ENCODE peak calls at places on chromosomes 3 and 15, in ten cellular contexts. One of them, this sample, is unnamed.
A peak's percentile ranks its signal among the peaks of the same experiment; 100 is the strongest.

GRCh38 chr15:48507416-48508065 is 138.0 kb downstream of the FBN1 start:
- DNase-seq in psoas muscle: no peak
- DNase-seq in osteocyte: no peak
- DNase-seq in KG1: peak; percentile 3
- DNase-seq in astrocyte of the spinal cord: peak; percentile 72
- DNase-seq in stimulated activated naive CD8-positive, alpha-beta T cell treated with anti-CD3 and anti-CD28 coated beads, Interleukin-15, Interleukin-2, amounts not matched to agents 100 U/mL and 50 U/mL, for 24 hours: peak; percentile 9
- DNase-seq in activated T-cell treated with anti-CD3 and anti-CD28 coated beads, Interleukin-2, amount 50 U/mL, for 24 hours: no peak
- DNase-seq in posterior vena cava: no peak
- DNase-seq in hypothalamus: no peak
- DNase-seq in RPMI7951: peak; percentile 72
- DNase-seq in this sample: no peak

GRCh38 chr3:55009372-55009771 is 81.5 kb upstream of the LRTM1 start:
- DNase-seq in hypothalamus: no peak
- DNase-seq in activated T-cell treated with anti-CD3 and anti-CD28 coated beads, Interleukin-2, amount 50 U/mL, for 24 hours: no peak
- DNase-seq in KG1: no peak
- DNase-seq in posterior vena cava: no peak
- DNase-seq in psoas muscle: no peak
- DNase-seq in osteocyte: no peak
- DNase-seq in stimulated activated naive CD8-positive, alpha-beta T cell treated with anti-CD3 and anti-CD28 coated beads, Interleukin-15, Interleukin-2, amounts not matched to agents 100 U/mL and 50 U/mL, for 24 hours: no peak
- DNase-seq in astrocyte of the spinal cord: no peak
- DNase-seq in RPMI7951: no peak
- DNase-seq in this sample: no peak

GRCh38 chr3:46695962-46696922 is 2.8 kb upstream of the ALS2CL start:
- DNase-seq in stimulated activated naive CD8-positive, alpha-beta T cell treated with anti-CD3 and anti-CD28 coated beads, Interleukin-15, Interleukin-2, amounts not matched to agents 100 U/mL and 50 U/mL, for 24 hours: no peak
- DNase-seq in hypothalamus: no peak
- DNase-seq in activated T-cell treated with anti-CD3 and anti-CD28 coated beads, Interleukin-2, amount 50 U/mL, for 24 hours: no peak
- DNase-seq in psoas muscle: peak; percentile 87
- DNase-seq in astrocyte of the spinal cord: no peak
- DNase-seq in posterior vena cava: peak; percentile 86
- DNase-seq in osteocyte: no peak
- DNase-seq in RPMI7951: peak; percentile 53
- DNase-seq in KG1: peak; percentile 47
- DNase-seq in this sample: peak; percentile 45

GRCh38 chr3:52216585-52217408 is 8.6 kb downstream of the TLR9 start:
- DNase-seq in RPMI7951: peak; percentile 97
- DNase-seq in activated T-cell treated with anti-CD3 and anti-CD28 coated beads, Interleukin-2, amount 50 U/mL, for 24 hours: peak; percentile 62
- DNase-seq in hypothalamus: no peak
- DNase-seq in osteocyte: no peak
- DNase-seq in KG1: no peak
- DNase-seq in stimulated activated naive CD8-positive, alpha-beta T cell treated with anti-CD3 and anti-CD28 coated beads, Interleukin-15, Interleukin-2, amounts not matched to agents 100 U/mL and 50 U/mL, for 24 hours: no peak
- DNase-seq in astrocyte of the spinal cord: peak; percentile 79
- DNase-seq in posterior vena cava: no peak
- DNase-seq in psoas muscle: peak; percentile 90
- DNase-seq in this sample: no peak

GRCh38 chr3:12965999-12966846 is 107.0 kb downstream of the IQSEC1 start:
- DNase-seq in KG1: no peak
- DNase-seq in posterior vena cava: no peak
- DNase-seq in RPMI7951: no peak
- DNase-seq in activated T-cell treated with anti-CD3 and anti-CD28 coated beads, Interleukin-2, amount 50 U/mL, for 24 hours: no peak
- DNase-seq in stimulated activated naive CD8-positive, alpha-beta T cell treated with anti-CD3 and anti-CD28 coated beads, Interleukin-15, Interleukin-2, amounts not matched to agents 100 U/mL and 50 U/mL, for 24 hours: peak; percentile 15
- DNase-seq in astrocyte of the spinal cord: no peak
- DNase-seq in osteocyte: no peak
- DNase-seq in hypothalamus: no peak
- DNase-seq in psoas muscle: peak; percentile 35
- DNase-seq in this sample: no peak

GRCh38 chr3:136350557-136350956 is 100.4 kb downstream of the PCCB start:
- DNase-seq in activated T-cell treated with anti-CD3 and anti-CD28 coated beads, Interleukin-2, amount 50 U/mL, for 24 hours: no peak
- DNase-seq in stimulated activated naive CD8-positive, alpha-beta T cell treated with anti-CD3 and anti-CD28 coated beads, Interleukin-15, Interleukin-2, amounts not matched to agents 100 U/mL and 50 U/mL, for 24 hours: no peak
- DNase-seq in RPMI7951: peak; percentile 31
- DNase-seq in KG1: no peak
- DNase-seq in hypothalamus: no peak
- DNase-seq in posterior vena cava: no peak
- DNase-seq in osteocyte: no peak
- DNase-seq in psoas muscle: no peak
- DNase-seq in astrocyte of the spinal cord: peak; percentile 30
- DNase-seq in this sample: no peak

GRCh38 chr3:136988651-136989050 is 30.9 kb downstream of the IL20RB start:
- DNase-seq in RPMI7951: no peak
- DNase-seq in activated T-cell treated with anti-CD3 and anti-CD28 coated beads, Interleukin-2, amount 50 U/mL, for 24 hours: no peak
- DNase-seq in hypothalamus: no peak
- DNase-seq in osteocyte: no peak
- DNase-seq in posterior vena cava: no peak
- DNase-seq in stimulated activated naive CD8-positive, alpha-beta T cell treated with anti-CD3 and anti-CD28 coated beads, Interleukin-15, Interleukin-2, amounts not matched to agents 100 U/mL and 50 U/mL, for 24 hours: no peak
- DNase-seq in psoas muscle: no peak
- DNase-seq in KG1: no peak
- DNase-seq in astrocyte of the spinal cord: no peak
- DNase-seq in this sample: peak; percentile 25

GRCh38 chr15:85064710-85065109 is 83.1 kb downstream of the PDE8A start:
- DNase-seq in activated T-cell treated with anti-CD3 and anti-CD28 coated beads, Interleukin-2, amount 50 U/mL, for 24 hours: no peak
- DNase-seq in osteocyte: no peak
- DNase-seq in astrocyte of the spinal cord: no peak
- DNase-seq in KG1: no peak
- DNase-seq in hypothalamus: no peak
- DNase-seq in stimulated activated naive CD8-positive, alpha-beta T cell treated with anti-CD3 and anti-CD28 coated beads, Interleukin-15, Interleukin-2, amounts not matched to agents 100 U/mL and 50 U/mL, for 24 hours: no peak
- DNase-seq in psoas muscle: no peak
- DNase-seq in posterior vena cava: no peak
- DNase-seq in RPMI7951: no peak
- DNase-seq in this sample: no peak

GRCh38 chr3:158091526-158091925 is 14.7 kb downstream of the SHOX2 start:
- DNase-seq in activated T-cell treated with anti-CD3 and anti-CD28 coated beads, Interleukin-2, amount 50 U/mL, for 24 hours: no peak
- DNase-seq in RPMI7951: peak; percentile 73
- DNase-seq in astrocyte of the spinal cord: peak; percentile 31
- DNase-seq in posterior vena cava: no peak
- DNase-seq in stimulated activated naive CD8-positive, alpha-beta T cell treated with anti-CD3 and anti-CD28 coated beads, Interleukin-15, Interleukin-2, amounts not matched to agents 100 U/mL and 50 U/mL, for 24 hours: no peak
- DNase-seq in psoas muscle: no peak
- DNase-seq in osteocyte: no peak
- DNase-seq in hypothalamus: no peak
- DNase-seq in KG1: no peak
- DNase-seq in this sample: no peak

GRCh38 chr15:70856177-70856883 is 2.4 kb upstream of the LARP6 start:
- DNase-seq in RPMI7951: peak; percentile 20
- DNase-seq in psoas muscle: no peak
- DNase-seq in KG1: no peak
- DNase-seq in stimulated activated naive CD8-positive, alpha-beta T cell treated with anti-CD3 and anti-CD28 coated beads, Interleukin-15, Interleukin-2, amounts not matched to agents 100 U/mL and 50 U/mL, for 24 hours: no peak
- DNase-seq in hypothalamus: no peak
- DNase-seq in posterior vena cava: no peak
- DNase-seq in osteocyte: no peak
- DNase-seq in astrocyte of the spinal cord: peak; percentile 35
- DNase-seq in activated T-cell treated with anti-CD3 and anti-CD28 coated beads, Interleukin-2, amount 50 U/mL, for 24 hours: no peak
- DNase-seq in this sample: no peak

GRCh38 chr15:41944313-41944940 is 27.9 kb downstream of the EHD4 start:
- DNase-seq in psoas muscle: peak; percentile 77
- DNase-seq in osteocyte: no peak
- DNase-seq in posterior vena cava: peak; percentile 87
- DNase-seq in astrocyte of the spinal cord: peak; percentile 94
- DNase-seq in activated T-cell treated with anti-CD3 and anti-CD28 coated beads, Interleukin-2, amount 50 U/mL, for 24 hours: no peak
- DNase-seq in KG1: no peak
- DNase-seq in RPMI7951: peak; percentile 98
- DNase-seq in hypothalamus: no peak
- DNase-seq in stimulated activated naive CD8-positive, alpha-beta T cell treated with anti-CD3 and anti-CD28 coated beads, Interleukin-15, Interleukin-2, amounts not matched to agents 100 U/mL and 50 U/mL, for 24 hours: no peak
- DNase-seq in this sample: no peak

GRCh38 chr3:117439812-117440211 is 730.2 kb downstream of the TUSC7 start:
- DNase-seq in osteocyte: no peak
- DNase-seq in astrocyte of the spinal cord: peak; percentile 9
- DNase-seq in hypothalamus: no peak
- DNase-seq in posterior vena cava: no peak
- DNase-seq in RPMI7951: no peak
- DNase-seq in activated T-cell treated with anti-CD3 and anti-CD28 coated beads, Interleukin-2, amount 50 U/mL, for 24 hours: no peak
- DNase-seq in KG1: no peak
- DNase-seq in psoas muscle: no peak
- DNase-seq in stimulated activated naive CD8-positive, alpha-beta T cell treated with anti-CD3 and anti-CD28 coated beads, Interleukin-15, Interleukin-2, amounts not matched to agents 100 U/mL and 50 U/mL, for 24 hours: no peak
- DNase-seq in this sample: no peak

GRCh38 chr15:80476036-80476435 is 71.9 kb downstream of the ARNT2 start:
- DNase-seq in hypothalamus: no peak
- DNase-seq in posterior vena cava: no peak
- DNase-seq in stimulated activated naive CD8-positive, alpha-beta T cell treated with anti-CD3 and anti-CD28 coated beads, Interleukin-15, Interleukin-2, amounts not matched to agents 100 U/mL and 50 U/mL, for 24 hours: no peak
- DNase-seq in activated T-cell treated with anti-CD3 and anti-CD28 coated beads, Interleukin-2, amount 50 U/mL, for 24 hours: no peak
- DNase-seq in astrocyte of the spinal cord: no peak
- DNase-seq in osteocyte: no peak
- DNase-seq in KG1: no peak
- DNase-seq in RPMI7951: peak; percentile 66
- DNase-seq in psoas muscle: no peak
- DNase-seq in this sample: no peak

GRCh38 chr3:197007296-197007940 is 22.2 kb downstream of the MELTF start:
- DNase-seq in stimulated activated naive CD8-positive, alpha-beta T cell treated with anti-CD3 and anti-CD28 coated beads, Interleukin-15, Interleukin-2, amounts not matched to agents 100 U/mL and 50 U/mL, for 24 hours: no peak
- DNase-seq in osteocyte: no peak
- DNase-seq in posterior vena cava: peak; percentile 67
- DNase-seq in KG1: no peak
- DNase-seq in hypothalamus: no peak
- DNase-seq in psoas muscle: peak; percentile 35
- DNase-seq in RPMI7951: no peak
- DNase-seq in astrocyte of the spinal cord: no peak
- DNase-seq in activated T-cell treated with anti-CD3 and anti-CD28 coated beads, Interleukin-2, amount 50 U/mL, for 24 hours: no peak
- DNase-seq in this sample: no peak

GRCh38 chr3:173708191-173708590 is 310.6 kb downstream of the NLGN1 start:
- DNase-seq in osteocyte: no peak
- DNase-seq in psoas muscle: no peak
- DNase-seq in activated T-cell treated with anti-CD3 and anti-CD28 coated beads, Interleukin-2, amount 50 U/mL, for 24 hours: no peak
- DNase-seq in KG1: no peak
- DNase-seq in posterior vena cava: no peak
- DNase-seq in astrocyte of the spinal cord: peak; percentile 5
- DNase-seq in RPMI7951: no peak
- DNase-seq in stimulated activated naive CD8-positive, alpha-beta T cell treated with anti-CD3 and anti-CD28 coated beads, Interleukin-15, Interleukin-2, amounts not matched to agents 100 U/mL and 50 U/mL, for 24 hours: no peak
- DNase-seq in hypothalamus: no peak
- DNase-seq in this sample: no peak

GRCh38 chr3:182294696-182295095 is 498.6 kb upstream of the ATP11B start:
- DNase-seq in osteocyte: no peak
- DNase-seq in posterior vena cava: no peak
- DNase-seq in astrocyte of the spinal cord: no peak
- DNase-seq in stimulated activated naive CD8-positive, alpha-beta T cell treated with anti-CD3 and anti-CD28 coated beads, Interleukin-15, Interleukin-2, amounts not matched to agents 100 U/mL and 50 U/mL, for 24 hours: no peak
- DNase-seq in activated T-cell treated with anti-CD3 and anti-CD28 coated beads, Interleukin-2, amount 50 U/mL, for 24 hours: no peak
- DNase-seq in RPMI7951: no peak
- DNase-seq in KG1: no peak
- DNase-seq in psoas muscle: no peak
- DNase-seq in hypothalamus: no peak
- DNase-seq in this sample: no peak

GRCh38 chr3:185711255-185711870 is 113.5 kb downstream of the IGF2BP2 start:
- DNase-seq in RPMI7951: no peak
- DNase-seq in hypothalamus: no peak
- DNase-seq in stimulated activated naive CD8-positive, alpha-beta T cell treated with anti-CD3 and anti-CD28 coated beads, Interleukin-15, Interleukin-2, amounts not matched to agents 100 U/mL and 50 U/mL, for 24 hours: no peak
- DNase-seq in KG1: no peak
- DNase-seq in psoas muscle: no peak
- DNase-seq in posterior vena cava: no peak
- DNase-seq in activated T-cell treated with anti-CD3 and anti-CD28 coated beads, Interleukin-2, amount 50 U/mL, for 24 hours: no peak
- DNase-seq in astrocyte of the spinal cord: no peak
- DNase-seq in osteocyte: no peak
- DNase-seq in this sample: no peak

GRCh38 chr3:12884790-12885584 is 43.6 kb upstream of the RPL32 start:
- DNase-seq in KG1: no peak
- DNase-seq in psoas muscle: peak; percentile 42
- DNase-seq in RPMI7951: no peak
- DNase-seq in osteocyte: no peak
- DNase-seq in stimulated activated naive CD8-positive, alpha-beta T cell treated with anti-CD3 and anti-CD28 coated beads, Interleukin-15, Interleukin-2, amounts not matched to agents 100 U/mL and 50 U/mL, for 24 hours: no peak
- DNase-seq in posterior vena cava: no peak
- DNase-seq in astrocyte of the spinal cord: no peak
- DNase-seq in hypothalamus: no peak
- DNase-seq in activated T-cell treated with anti-CD3 and anti-CD28 coated beads, Interleukin-2, amount 50 U/mL, for 24 hours: no peak
- DNase-seq in this sample: peak; percentile 48

GRCh38 chr3:169026543-169027181 is 636.9 kb downstream of the MECOM start:
- DNase-seq in KG1: no peak
- DNase-seq in hypothalamus: no peak
- DNase-seq in posterior vena cava: no peak
- DNase-seq in psoas muscle: no peak
- DNase-seq in stimulated activated naive CD8-positive, alpha-beta T cell treated with anti-CD3 and anti-CD28 coated beads, Interleukin-15, Interleukin-2, amounts not matched to agents 100 U/mL and 50 U/mL, for 24 hours: no peak
- DNase-seq in activated T-cell treated with anti-CD3 and anti-CD28 coated beads, Interleukin-2, amount 50 U/mL, for 24 hours: no peak
- DNase-seq in osteocyte: no peak
- DNase-seq in RPMI7951: peak; percentile 94
- DNase-seq in astrocyte of the spinal cord: peak; percentile 91
- DNase-seq in this sample: no peak

GRCh38 chr3:180548050-180548449 is 53.9 kb upstream of the TTC14 start:
- DNase-seq in posterior vena cava: no peak
- DNase-seq in psoas muscle: no peak
- DNase-seq in activated T-cell treated with anti-CD3 and anti-CD28 coated beads, Interleukin-2, amount 50 U/mL, for 24 hours: no peak
- DNase-seq in astrocyte of the spinal cord: peak; percentile 3
- DNase-seq in stimulated activated naive CD8-positive, alpha-beta T cell treated with anti-CD3 and anti-CD28 coated beads, Interleukin-15, Interleukin-2, amounts not matched to agents 100 U/mL and 50 U/mL, for 24 hours: no peak
- DNase-seq in RPMI7951: no peak
- DNase-seq in hypothalamus: no peak
- DNase-seq in osteocyte: no peak
- DNase-seq in KG1: no peak
- DNase-seq in this sample: no peak

GRCh38 chr3:175346573-175347356 is 487.6 kb downstream of the NAALADL2 start:
- DNase-seq in astrocyte of the spinal cord: peak; percentile 95
- DNase-seq in hypothalamus: no peak
- DNase-seq in activated T-cell treated with anti-CD3 and anti-CD28 coated beads, Interleukin-2, amount 50 U/mL, for 24 hours: no peak
- DNase-seq in osteocyte: no peak
- DNase-seq in stimulated activated naive CD8-positive, alpha-beta T cell treated with anti-CD3 and anti-CD28 coated beads, Interleukin-15, Interleukin-2, amounts not matched to agents 100 U/mL and 50 U/mL, for 24 hours: no peak
- DNase-seq in RPMI7951: peak; percentile 27
- DNase-seq in posterior vena cava: peak; percentile 86
- DNase-seq in psoas muscle: peak; percentile 54
- DNase-seq in KG1: no peak
- DNase-seq in this sample: no peak

GRCh38 chr3:172982731-172983364 is 158.2 kb downstream of the SPATA16 start:
- DNase-seq in psoas muscle: no peak
- DNase-seq in RPMI7951: peak; percentile 1
- DNase-seq in posterior vena cava: no peak
- DNase-seq in stimulated activated naive CD8-positive, alpha-beta T cell treated with anti-CD3 and anti-CD28 coated beads, Interleukin-15, Interleukin-2, amounts not matched to agents 100 U/mL and 50 U/mL, for 24 hours: no peak
- DNase-seq in hypothalamus: no peak
- DNase-seq in astrocyte of the spinal cord: peak; percentile 2
- DNase-seq in osteocyte: no peak
- DNase-seq in activated T-cell treated with anti-CD3 and anti-CD28 coated beads, Interleukin-2, amount 50 U/mL, for 24 hours: no peak
- DNase-seq in KG1: no peak
- DNase-seq in this sample: no peak

GRCh38 chr3:126113733-126114132 is 29.8 kb upstream of the SLC41A3 start:
- DNase-seq in stimulated activated naive CD8-positive, alpha-beta T cell treated with anti-CD3 and anti-CD28 coated beads, Interleukin-15, Interleukin-2, amounts not matched to agents 100 U/mL and 50 U/mL, for 24 hours: no peak
- DNase-seq in activated T-cell treated with anti-CD3 and anti-CD28 coated beads, Interleukin-2, amount 50 U/mL, for 24 hours: peak; percentile 30
- DNase-seq in RPMI7951: no peak
- DNase-seq in osteocyte: no peak
- DNase-seq in posterior vena cava: peak; percentile 70
- DNase-seq in hypothalamus: no peak
- DNase-seq in psoas muscle: no peak
- DNase-seq in KG1: no peak
- DNase-seq in astrocyte of the spinal cord: no peak
- DNase-seq in this sample: no peak

GRCh38 chr15:85335193-85335939 is 45.0 kb upstream of the AKAP13 start:
- DNase-seq in posterior vena cava: no peak
- DNase-seq in hypothalamus: no peak
- DNase-seq in RPMI7951: no peak
- DNase-seq in astrocyte of the spinal cord: no peak
- DNase-seq in osteocyte: no peak
- DNase-seq in psoas muscle: no peak
- DNase-seq in KG1: no peak
- DNase-seq in activated T-cell treated with anti-CD3 and anti-CD28 coated beads, Interleukin-2, amount 50 U/mL, for 24 hours: no peak
- DNase-seq in stimulated activated naive CD8-positive, alpha-beta T cell treated with anti-CD3 and anti-CD28 coated beads, Interleukin-15, Interleukin-2, amounts not matched to agents 100 U/mL and 50 U/mL, for 24 hours: no peak
- DNase-seq in this sample: no peak

GRCh38 chr15:84784262-84784661 is 32.9 kb upstream of the ALPK3 start:
- DNase-seq in astrocyte of the spinal cord: no peak
- DNase-seq in psoas muscle: no peak
- DNase-seq in osteocyte: no peak
- DNase-seq in KG1: no peak
- DNase-seq in hypothalamus: no peak
- DNase-seq in activated T-cell treated with anti-CD3 and anti-CD28 coated beads, Interleukin-2, amount 50 U/mL, for 24 hours: no peak
- DNase-seq in posterior vena cava: no peak
- DNase-seq in stimulated activated naive CD8-positive, alpha-beta T cell treated with anti-CD3 and anti-CD28 coated beads, Interleukin-15, Interleukin-2, amounts not matched to agents 100 U/mL and 50 U/mL, for 24 hours: no peak
- DNase-seq in RPMI7951: no peak
- DNase-seq in this sample: no peak

GRCh38 chr15:90336705-90337141 is 15.4 kb upstream of the ZNF774 start:
- DNase-seq in RPMI7951: peak; percentile 92
- DNase-seq in activated T-cell treated with anti-CD3 and anti-CD28 coated beads, Interleukin-2, amount 50 U/mL, for 24 hours: no peak
- DNase-seq in posterior vena cava: no peak
- DNase-seq in psoas muscle: no peak
- DNase-seq in osteocyte: no peak
- DNase-seq in stimulated activated naive CD8-positive, alpha-beta T cell treated with anti-CD3 and anti-CD28 coated beads, Interleukin-15, Interleukin-2, amounts not matched to agents 100 U/mL and 50 U/mL, for 24 hours: no peak
- DNase-seq in astrocyte of the spinal cord: peak; percentile 34
- DNase-seq in hypothalamus: no peak
- DNase-seq in KG1: peak; percentile 86
- DNase-seq in this sample: no peak

GRCh38 chr3:133162906-133163305 is 124.7 kb downstream of the TMEM108 start:
- DNase-seq in osteocyte: no peak
- DNase-seq in KG1: no peak
- DNase-seq in astrocyte of the spinal cord: no peak
- DNase-seq in hypothalamus: peak; percentile 8
- DNase-seq in stimulated activated naive CD8-positive, alpha-beta T cell treated with anti-CD3 and anti-CD28 coated beads, Interleukin-15, Interleukin-2, amounts not matched to agents 100 U/mL and 50 U/mL, for 24 hours: no peak
- DNase-seq in posterior vena cava: no peak
- DNase-seq in RPMI7951: no peak
- DNase-seq in psoas muscle: no peak
- DNase-seq in activated T-cell treated with anti-CD3 and anti-CD28 coated beads, Interleukin-2, amount 50 U/mL, for 24 hours: no peak
- DNase-seq in this sample: peak; percentile 7

GRCh38 chr15:43230640-43231115 is 9.9 kb upstream of the EPB42 start:
- DNase-seq in RPMI7951: peak; percentile 38
- DNase-seq in astrocyte of the spinal cord: no peak
- DNase-seq in activated T-cell treated with anti-CD3 and anti-CD28 coated beads, Interleukin-2, amount 50 U/mL, for 24 hours: no peak
- DNase-seq in stimulated activated naive CD8-positive, alpha-beta T cell treated with anti-CD3 and anti-CD28 coated beads, Interleukin-15, Interleukin-2, amounts not matched to agents 100 U/mL and 50 U/mL, for 24 hours: no peak
- DNase-seq in KG1: no peak
- DNase-seq in psoas muscle: no peak
- DNase-seq in osteocyte: no peak
- DNase-seq in hypothalamus: no peak
- DNase-seq in posterior vena cava: no peak
- DNase-seq in this sample: no peak